ENCODE peak calls at places on chromosomes 13 and 19, in six cellular contexts. P is tibial nerve, B is stomach, N is aorta, D is body of pancreas, Q is mammary epithelial cell. W is an unnamed sample. For H3K4me1, the result is how much of the 10 kb centered on the place peaks cover.

GRCh38 chr13:42039946-42040729 is 8.3 kb upstream of the DGKH start:
- DNase-seq in D (peak), Q (peak), B (peak), P (peak), N (peak), W (peak)

GRCh38 chr13:35808846-35809245 is 322.3 kb downstream of the DCLK1 start:
- DNase-seq in D (no peak), P (no peak), Q (no peak), B (no peak), N (no peak), W (no peak)

GRCh38 chr19:44905437-44906160 is at the start of gene APOE:
- DNase-seq in P (no peak), N (no peak), Q (no peak), D (no peak), B (no peak), W (no peak)

GRCh38 chr13:27375686-27376326 is 48.6 kb upstream of the GTF3A start:
- DNase-seq in N (peak), D (peak), P (peak), Q (peak), B (peak), W (peak)

GRCh38 chr13:78600317-78600899 is 2.9 kb downstream of the POU4F1 start:
- DNase-seq in Q (no peak), P (no peak), N (no peak), D (no peak), B (no peak), W (no peak)

GRCh38 chr19:7333198-7334118 is 15.3 kb upstream of the ARHGEF18 start:
- DNase-seq in Q (peak), P (no peak), N (peak), D (peak), B (no peak), W (no peak)

GRCh38 chr19:27901078-27901477 is 1311.9 kb downstream of the UQCRFS1 start:
- DNase-seq in N (no peak), Q (no peak), P (no peak), B (no peak), D (no peak), W (no peak)

GRCh38 chr19:15173746-15174404 is 26.9 kb downstream of the NOTCH3 start:
- DNase-seq in Q (peak), D (no peak), B (no peak), P (no peak), N (no peak), W (no peak)

GRCh38 chr19:8821748-8822241 is 10.3 kb downstream of the ZNF558 start:
- DNase-seq in D (no peak), Q (no peak), B (no peak), P (no peak), N (no peak), W (peak)

DNA sequence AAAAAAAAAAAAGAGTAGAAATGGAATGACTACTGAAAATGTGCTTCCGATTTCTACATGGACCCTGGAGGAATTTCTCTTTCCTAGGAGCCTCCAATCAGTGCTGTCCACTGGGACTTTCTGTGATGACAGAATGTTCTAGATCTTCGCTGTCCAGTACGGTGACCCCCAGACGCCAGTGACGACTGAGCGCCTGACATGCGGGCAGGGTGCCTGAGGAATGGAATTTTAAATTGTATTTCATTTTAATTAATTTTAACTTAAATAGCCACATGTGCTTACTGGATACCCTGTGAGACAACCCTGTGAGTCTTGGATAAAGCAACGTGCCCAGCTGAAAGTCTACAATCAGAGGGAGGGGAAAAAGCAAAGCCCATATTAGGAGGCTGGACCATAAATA is 4.1 kb upstream of the TLE6 start:
- DNase-seq in P (peak), D (no peak), N (no peak), Q (no peak), B (no peak), W (peak)
- H3K4me1 ChIP-seq in P (under half), D (under half), N (under half), Q (under half), B (half or more), W (under half)

DNA sequence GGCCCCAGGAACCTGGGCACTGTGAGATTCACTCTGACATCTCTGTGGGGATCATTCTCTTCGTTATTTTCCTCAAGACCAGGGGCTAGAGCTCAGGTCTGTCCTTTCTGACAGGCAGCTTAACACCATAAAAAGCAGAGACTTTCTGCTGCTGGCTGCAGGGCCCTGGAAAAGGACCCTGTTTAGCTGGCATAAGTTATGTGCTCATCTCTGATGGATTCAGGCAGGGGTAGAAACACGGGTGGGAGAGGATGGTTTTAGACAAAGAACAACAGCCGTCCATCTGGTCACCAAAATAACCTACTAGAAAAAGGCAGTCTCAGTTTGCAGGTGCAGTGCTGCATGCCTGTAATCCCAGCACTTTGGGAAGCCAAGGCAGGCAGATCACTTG is 2.3 kb upstream of the GPI start:
- DNase-seq in Q (no peak), N (no peak), D (no peak), P (no peak), B (no peak), W (no peak)
- H3K4me1 ChIP-seq in Q (under half), N (under half), D (under half), P (under half), B (under half), W (under half)

GRCh38 chr13:110261166-110262081 is 45.5 kb downstream of the COL4A1 start:
- DNase-seq in Q (peak), D (no peak), B (no peak), P (no peak), N (no peak), W (no peak)

GRCh38 chr13:110263906-110264305 is 43.1 kb downstream of the COL4A1 start:
- DNase-seq in P (no peak), N (no peak), Q (no peak), B (no peak), D (no peak), W (peak)

GRCh38 chr13:110262494-110262893 is 44.5 kb downstream of the COL4A1 start:
- DNase-seq in N (no peak), B (no peak), D (no peak), Q (no peak), P (no peak), W (no peak)

GRCh38 chr13:110262082-110262436 is 44.9 kb downstream of the COL4A1 start:
- DNase-seq in Q (no peak), P (no peak), D (no peak), B (no peak), N (no peak), W (no peak)

DNA sequence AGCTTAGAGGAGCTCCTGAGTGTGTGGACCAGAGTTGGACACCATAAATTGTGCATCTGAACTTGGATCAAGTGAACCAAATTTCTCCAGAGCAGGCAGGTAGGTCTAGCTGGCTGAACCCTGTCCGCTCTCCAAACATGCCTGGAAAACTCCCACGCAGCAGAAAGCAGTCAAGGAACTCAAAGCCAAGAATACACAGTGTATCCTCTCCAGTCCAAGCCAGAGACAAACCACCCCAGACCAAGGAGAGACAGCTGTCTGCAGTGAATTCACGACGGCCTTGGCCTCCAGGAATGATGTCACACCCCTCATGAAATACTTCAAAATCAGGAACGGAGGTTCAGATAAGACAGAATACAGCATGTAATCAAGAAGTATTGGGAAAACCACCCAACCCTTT is 44.0 kb downstream of the COL4A1 start:
- DNase-seq in B (no peak), N (no peak), Q (no peak), D (no peak), P (no peak), W (no peak)
- H3K4me1 ChIP-seq in B (under half), N (under half), Q (under half), D (under half), P (under half), W (under half)

GRCh38 chr19:54536956-54537355 is 34.3 kb downstream of the LAIR2 start:
- DNase-seq in Q (no peak), D (no peak), B (no peak), N (no peak), P (no peak), W (no peak)

DNA sequence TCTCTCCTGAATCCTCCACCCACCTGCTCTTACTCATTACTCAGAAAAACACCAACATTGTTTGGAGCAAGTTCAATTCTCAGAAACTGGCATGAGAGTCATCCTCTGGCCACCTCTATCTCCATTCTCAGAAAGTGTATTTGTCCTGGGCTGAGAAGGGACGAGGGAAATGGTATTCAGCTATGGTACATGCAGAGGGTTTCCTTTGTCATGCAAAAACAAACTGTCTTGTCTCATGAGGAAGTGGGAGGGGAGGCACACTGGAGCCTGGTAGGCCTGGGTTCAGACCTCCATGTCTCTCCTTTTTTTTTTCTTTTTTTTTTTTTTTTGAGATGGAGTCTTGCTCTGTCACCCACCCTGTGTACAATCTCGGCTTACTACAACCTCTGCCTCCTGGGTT is 31.9 kb upstream of the LILRA2 start:
- DNase-seq in P (no peak), N (no peak), D (no peak), Q (no peak), B (no peak), W (no peak)
- H3K4me1 ChIP-seq in P (under half), N (under half), D (under half), Q (under half), B (under half), W (under half)

DNA sequence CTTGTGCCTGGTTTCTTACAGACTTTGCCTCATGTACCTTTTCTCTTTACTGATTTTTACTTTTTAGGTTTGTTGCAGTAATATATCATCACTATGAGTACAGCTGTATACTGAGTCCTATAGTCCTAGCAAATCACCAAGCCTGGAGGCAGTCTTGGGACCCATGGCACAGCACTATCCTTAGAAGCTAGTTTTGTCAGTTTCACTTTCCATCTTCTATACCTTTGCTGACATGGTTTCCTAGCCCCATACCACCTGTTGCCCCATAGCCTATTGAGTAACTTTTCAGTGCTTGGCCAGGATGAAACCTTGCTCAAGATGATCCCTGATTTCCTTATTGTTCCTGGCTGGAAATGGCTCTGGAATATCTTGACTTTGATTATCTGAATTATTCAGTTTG is 826.4 kb downstream of the GPC5 start:
- DNase-seq in P (no peak), N (no peak), B (no peak), Q (no peak), D (no peak), W (no peak)
- H3K4me1 ChIP-seq in P (under half), N (under half), B (under half), Q (under half), D (under half), W (under half)

GRCh38 chr19:55086730-55087541 is 11.3 kb downstream of the EPS8L1 start:
- DNase-seq in N (peak), P (peak), D (peak), Q (no peak), B (peak), W (peak)

GRCh38 chr19:55082023-55082851 is 6.6 kb downstream of the EPS8L1 start:
- DNase-seq in B (no peak), D (no peak), P (no peak), Q (no peak), N (no peak), W (no peak)

GRCh38 chr19:55083004-55083850 is 7.6 kb downstream of the EPS8L1 start:
- DNase-seq in B (no peak), N (no peak), D (no peak), Q (no peak), P (no peak), W (no peak)

GRCh38 chr19:55085923-55086715 is 10.4 kb downstream of the EPS8L1 start:
- DNase-seq in D (no peak), P (no peak), Q (no peak), N (peak), B (no peak), W (no peak)

GRCh38 chr19:55084416-55084815 is 8.7 kb downstream of the EPS8L1 start:
- DNase-seq in D (no peak), N (no peak), P (no peak), B (no peak), Q (no peak), W (no peak)
- H3K4me1 ChIP-seq in D (under half), N (under half), P (under half), B (half or more), Q (under half), W (under half)

DNA sequence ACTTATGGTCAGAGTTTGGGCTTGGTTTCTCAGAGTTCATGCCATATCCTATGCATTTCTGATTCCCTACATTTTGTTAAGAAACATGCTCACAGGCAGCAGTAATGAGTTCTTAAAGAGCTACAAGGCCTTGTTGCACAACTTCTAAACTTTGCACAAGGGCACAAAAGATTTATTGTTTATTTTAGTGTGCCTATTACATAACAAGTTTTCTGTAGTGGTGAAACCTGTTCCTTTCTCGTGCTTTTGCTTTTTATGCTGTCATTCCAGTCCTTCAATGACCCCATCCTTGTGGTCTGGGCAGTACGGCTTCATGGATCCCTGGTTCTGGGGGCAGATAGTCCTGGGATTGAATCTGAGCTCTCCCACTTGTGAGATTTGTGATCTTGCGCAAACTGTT is 17.8 kb downstream of the ZNF507 start:
- DNase-seq in D (peak), P (no peak), N (no peak), Q (peak), B (no peak), W (no peak)
- H3K4me1 ChIP-seq in D (under half), P (under half), N (under half), Q (under half), B (under half), W (under half)